ENCODE peak calls at places on chromosomes 11 and 22, in eight cellular contexts. One of them, this sample, is unnamed. For H3K4me1, the result is how much of the 10 kb centered on the place peaks cover.

GRCh38 chr11:29452131-29452530 is 564.7 kb downstream of the KCNA4 start:
- DNase-seq in mucosa of descending colon: no peak
- DNase-seq in IMR-90: peak
- DNase-seq in naive thymus-derived CD4-positive, alpha-beta T cell: no peak
- DNase-seq in pancreas: no peak
- DNase-seq in HCT116: no peak
- DNase-seq in CD8-positive, alpha-beta memory T cell: no peak
- DNase-seq in prostate gland: no peak
- DNase-seq in this sample: peak

GRCh38 chr11:103959279-103959930 is 77.0 kb upstream of the DDI1 start:
- DNase-seq in mucosa of descending colon: no peak
- DNase-seq in IMR-90: peak
- DNase-seq in naive thymus-derived CD4-positive, alpha-beta T cell: no peak
- DNase-seq in pancreas: no peak
- DNase-seq in HCT116: no peak
- DNase-seq in CD8-positive, alpha-beta memory T cell: no peak
- DNase-seq in prostate gland: no peak
- DNase-seq in this sample: no peak

GRCh38 chr11:1116104-1116503 is 41.4 kb downstream of the MUC2 start:
- DNase-seq in mucosa of descending colon: peak
- DNase-seq in IMR-90: no peak
- DNase-seq in naive thymus-derived CD4-positive, alpha-beta T cell: no peak
- DNase-seq in pancreas: peak
- DNase-seq in HCT116: no peak
- DNase-seq in CD8-positive, alpha-beta memory T cell: peak
- DNase-seq in prostate gland: no peak
- DNase-seq in this sample: no peak

GRCh38 chr22:37887610-37888378 is 18.3 kb upstream of the MICALL1 start:
- DNase-seq in mucosa of descending colon: no peak
- DNase-seq in IMR-90: peak
- DNase-seq in naive thymus-derived CD4-positive, alpha-beta T cell: no peak
- DNase-seq in pancreas: no peak
- DNase-seq in HCT116: no peak
- DNase-seq in CD8-positive, alpha-beta memory T cell: no peak
- DNase-seq in prostate gland: peak
- DNase-seq in this sample: peak

GRCh38 chr11:108025387-108026080 is 16.8 kb downstream of the CUL5 start:
- DNase-seq in mucosa of descending colon: no peak
- DNase-seq in IMR-90: peak
- DNase-seq in naive thymus-derived CD4-positive, alpha-beta T cell: no peak
- DNase-seq in pancreas: no peak
- DNase-seq in HCT116: no peak
- DNase-seq in CD8-positive, alpha-beta memory T cell: no peak
- DNase-seq in prostate gland: no peak
- DNase-seq in this sample: no peak

GRCh38 chr11:76588455-76589325 is 81.9 kb downstream of the LRRC32 start:
- DNase-seq in mucosa of descending colon: peak
- DNase-seq in IMR-90: peak
- DNase-seq in naive thymus-derived CD4-positive, alpha-beta T cell: no peak
- DNase-seq in pancreas: no peak
- DNase-seq in HCT116: no peak
- DNase-seq in CD8-positive, alpha-beta memory T cell: no peak
- DNase-seq in prostate gland: no peak
- DNase-seq in this sample: peak

GRCh38 chr22:46591890-46592289 is 28.3 kb upstream of the GRAMD4 start:
- DNase-seq in mucosa of descending colon: no peak
- DNase-seq in IMR-90: no peak
- DNase-seq in naive thymus-derived CD4-positive, alpha-beta T cell: no peak
- DNase-seq in pancreas: peak
- DNase-seq in HCT116: no peak
- DNase-seq in CD8-positive, alpha-beta memory T cell: no peak
- DNase-seq in prostate gland: no peak
- DNase-seq in this sample: no peak

GRCh38 chr11:119277660-119278059 is 39.3 kb downstream of the MCAM start:
- DNase-seq in mucosa of descending colon: no peak
- DNase-seq in IMR-90: no peak
- DNase-seq in naive thymus-derived CD4-positive, alpha-beta T cell: no peak
- DNase-seq in pancreas: no peak
- DNase-seq in HCT116: no peak
- DNase-seq in CD8-positive, alpha-beta memory T cell: no peak
- DNase-seq in prostate gland: no peak
- DNase-seq in this sample: no peak

GRCh38 chr22:23242473-23243001 is 62.2 kb downstream of the BCR start:
- DNase-seq in mucosa of descending colon: no peak
- DNase-seq in IMR-90: peak
- DNase-seq in naive thymus-derived CD4-positive, alpha-beta T cell: no peak
- DNase-seq in pancreas: no peak
- DNase-seq in HCT116: no peak
- DNase-seq in CD8-positive, alpha-beta memory T cell: no peak
- DNase-seq in prostate gland: no peak
- DNase-seq in this sample: no peak

GRCh38 chr11:108233277-108233945 is 10.5 kb downstream of the ATM start:
- DNase-seq in mucosa of descending colon: no peak
- DNase-seq in IMR-90: no peak
- DNase-seq in naive thymus-derived CD4-positive, alpha-beta T cell: no peak
- DNase-seq in pancreas: no peak
- DNase-seq in HCT116: no peak
- DNase-seq in CD8-positive, alpha-beta memory T cell: no peak
- DNase-seq in prostate gland: no peak
- DNase-seq in this sample: no peak

GRCh38 chr22:36131907-36132306 is 28.6 kb downstream of the APOL3 start:
- DNase-seq in mucosa of descending colon: no peak
- DNase-seq in IMR-90: no peak
- DNase-seq in naive thymus-derived CD4-positive, alpha-beta T cell: no peak
- DNase-seq in pancreas: no peak
- DNase-seq in HCT116: no peak
- DNase-seq in CD8-positive, alpha-beta memory T cell: no peak
- DNase-seq in prostate gland: no peak
- DNase-seq in this sample: no peak

GRCh38 chr11:37500425-37500824 is 902.4 kb upstream of the RAG2 start:
- DNase-seq in mucosa of descending colon: no peak
- DNase-seq in IMR-90: peak
- DNase-seq in naive thymus-derived CD4-positive, alpha-beta T cell: no peak
- DNase-seq in pancreas: no peak
- DNase-seq in HCT116: no peak
- DNase-seq in CD8-positive, alpha-beta memory T cell: no peak
- DNase-seq in prostate gland: no peak
- DNase-seq in this sample: peak

GRCh38 chr11:4991066-4991465 is 3.6 kb upstream of the OR51L1 start:
- DNase-seq in mucosa of descending colon: no peak
- DNase-seq in IMR-90: peak
- DNase-seq in naive thymus-derived CD4-positive, alpha-beta T cell: no peak
- DNase-seq in pancreas: no peak
- DNase-seq in HCT116: no peak
- DNase-seq in CD8-positive, alpha-beta memory T cell: no peak
- DNase-seq in prostate gland: no peak
- DNase-seq in this sample: no peak

GRCh38 chr11:70733327-70734325 is 335.3 kb downstream of the CTTN start:
- DNase-seq in mucosa of descending colon: no peak
- DNase-seq in IMR-90: no peak
- DNase-seq in naive thymus-derived CD4-positive, alpha-beta T cell: no peak
- DNase-seq in pancreas: peak
- DNase-seq in HCT116: no peak
- DNase-seq in CD8-positive, alpha-beta memory T cell: peak
- DNase-seq in prostate gland: no peak
- DNase-seq in this sample: no peak

GRCh38 chr11:877565-877964 is 33.0 kb downstream of the CHID1 start:
- DNase-seq in mucosa of descending colon: no peak
- DNase-seq in IMR-90: no peak
- DNase-seq in naive thymus-derived CD4-positive, alpha-beta T cell: no peak
- DNase-seq in pancreas: no peak
- DNase-seq in HCT116: peak
- DNase-seq in CD8-positive, alpha-beta memory T cell: no peak
- DNase-seq in prostate gland: no peak
- DNase-seq in this sample: no peak

GRCh38 chr11:5280582-5281102 is 10.9 kb upstream of the HBE1 start:
- DNase-seq in mucosa of descending colon: no peak
- DNase-seq in IMR-90: peak
- DNase-seq in naive thymus-derived CD4-positive, alpha-beta T cell: no peak
- DNase-seq in pancreas: no peak
- DNase-seq in HCT116: peak
- DNase-seq in CD8-positive, alpha-beta memory T cell: no peak
- DNase-seq in prostate gland: no peak
- DNase-seq in this sample: peak

GRCh38 chr11:1639102-1639620 is 9.6 kb downstream of the KRTAP5-5 start:
- DNase-seq in mucosa of descending colon: peak
- DNase-seq in IMR-90: no peak
- DNase-seq in naive thymus-derived CD4-positive, alpha-beta T cell: no peak
- DNase-seq in pancreas: no peak
- DNase-seq in HCT116: no peak
- DNase-seq in CD8-positive, alpha-beta memory T cell: no peak
- DNase-seq in prostate gland: no peak
- DNase-seq in this sample: no peak

GRCh38 chr22:50314455-50315288 is 7.2 kb upstream of the PLXNB2 start:
- DNase-seq in mucosa of descending colon: peak
- DNase-seq in IMR-90: no peak
- DNase-seq in naive thymus-derived CD4-positive, alpha-beta T cell: peak
- DNase-seq in pancreas: no peak
- DNase-seq in HCT116: no peak
- DNase-seq in CD8-positive, alpha-beta memory T cell: peak
- DNase-seq in prostate gland: no peak
- DNase-seq in this sample: no peak

GRCh38 chr22:38203855-38204497 is 2.2 kb downstream of the MAFF start:
- DNase-seq in mucosa of descending colon: no peak
- DNase-seq in IMR-90: peak
- DNase-seq in naive thymus-derived CD4-positive, alpha-beta T cell: no peak
- DNase-seq in pancreas: no peak
- DNase-seq in HCT116: no peak
- DNase-seq in CD8-positive, alpha-beta memory T cell: no peak
- DNase-seq in prostate gland: no peak
- DNase-seq in this sample: peak

GRCh38 chr11:33704240-33705002 is 3.8 kb upstream of the C11orf91 start:
- DNase-seq in mucosa of descending colon: no peak
- DNase-seq in IMR-90: no peak
- DNase-seq in naive thymus-derived CD4-positive, alpha-beta T cell: no peak
- DNase-seq in pancreas: peak
- DNase-seq in HCT116: no peak
- DNase-seq in CD8-positive, alpha-beta memory T cell: no peak
- DNase-seq in prostate gland: no peak
- DNase-seq in this sample: no peak

GRCh38 chr22:20434773-20435172 is 2.9 kb downstream of the SCARF2 start:
- DNase-seq in mucosa of descending colon: no peak
- DNase-seq in IMR-90: no peak
- DNase-seq in naive thymus-derived CD4-positive, alpha-beta T cell: no peak
- DNase-seq in pancreas: no peak
- DNase-seq in HCT116: no peak
- DNase-seq in CD8-positive, alpha-beta memory T cell: peak
- DNase-seq in prostate gland: no peak
- DNase-seq in this sample: no peak
- H3K4me1 ChIP-seq in mucosa of descending colon: under half
- H3K4me1 ChIP-seq in IMR-90: under half
- H3K4me1 ChIP-seq in naive thymus-derived CD4-positive, alpha-beta T cell: under half
- H3K4me1 ChIP-seq in pancreas: under half
- H3K4me1 ChIP-seq in HCT116: under half
- H3K4me1 ChIP-seq in CD8-positive, alpha-beta memory T cell: under half
- H3K4me1 ChIP-seq in prostate gland: under half
- H3K4me1 ChIP-seq in this sample: under half

DNA sequence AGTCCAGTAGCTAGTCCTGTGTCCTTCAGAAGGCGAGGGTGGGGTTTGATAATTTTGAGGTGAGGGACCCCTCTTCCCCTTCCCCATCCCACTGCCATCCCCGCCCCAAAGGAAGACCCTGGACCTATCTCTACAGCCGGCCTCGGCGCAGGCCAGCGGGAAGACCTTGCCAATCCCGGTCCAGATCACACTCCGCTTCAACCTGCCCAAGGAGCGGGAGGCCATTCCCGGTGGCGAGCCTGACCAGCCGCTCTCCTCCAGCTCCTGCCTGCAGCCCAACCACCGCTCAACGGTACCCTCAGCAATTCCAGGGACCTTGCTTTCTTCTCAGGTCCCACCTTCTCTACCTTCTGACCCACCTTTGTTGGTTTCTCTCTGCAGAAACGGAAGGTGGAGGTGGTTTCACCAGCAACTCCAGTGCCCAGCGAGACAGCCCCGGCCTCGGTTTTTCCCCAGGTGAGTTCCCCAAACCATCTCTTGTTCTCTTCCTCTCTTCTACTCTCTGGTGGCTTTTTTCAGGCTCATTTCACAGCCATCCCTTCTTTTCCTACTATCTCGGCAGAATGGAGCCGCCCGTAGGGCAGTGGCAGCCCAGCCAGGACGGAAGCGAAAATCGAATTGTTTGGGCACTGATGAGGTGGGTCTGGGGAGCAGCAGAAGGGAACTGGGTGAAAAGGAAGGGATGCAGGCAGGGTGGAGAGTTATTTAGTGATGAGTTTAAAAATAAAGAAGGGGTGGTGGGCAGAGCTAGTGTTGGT is 1.3 kb downstream of the KAT5 start:
- DNase-seq in mucosa of descending colon: peak
- DNase-seq in IMR-90: no peak
- DNase-seq in naive thymus-derived CD4-positive, alpha-beta T cell: no peak
- DNase-seq in pancreas: no peak
- DNase-seq in HCT116: no peak
- DNase-seq in CD8-positive, alpha-beta memory T cell: no peak
- DNase-seq in prostate gland: no peak
- DNase-seq in this sample: no peak
- H3K4me1 ChIP-seq in mucosa of descending colon: under half
- H3K4me1 ChIP-seq in IMR-90: under half
- H3K4me1 ChIP-seq in naive thymus-derived CD4-positive, alpha-beta T cell: under half
- H3K4me1 ChIP-seq in pancreas: under half
- H3K4me1 ChIP-seq in HCT116: under half
- H3K4me1 ChIP-seq in CD8-positive, alpha-beta memory T cell: under half
- H3K4me1 ChIP-seq in prostate gland: under half
- H3K4me1 ChIP-seq in this sample: under half

DNA sequence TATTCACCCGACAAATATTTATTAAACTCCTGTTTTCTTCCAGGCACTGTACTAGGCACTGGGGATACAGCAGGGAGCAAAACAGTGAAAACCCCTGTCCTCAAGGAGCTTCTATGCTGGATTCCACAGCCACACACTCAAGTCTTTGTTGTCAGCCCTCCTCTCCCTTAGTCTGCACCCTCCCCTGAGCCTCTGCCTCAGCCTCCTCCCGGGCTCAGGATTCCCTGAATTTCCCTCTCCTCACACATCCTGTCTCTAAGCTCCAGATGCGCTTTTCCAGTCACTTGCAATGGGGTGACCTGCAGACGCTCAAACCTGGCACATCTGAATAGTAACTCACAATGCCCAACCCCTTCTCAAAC is 13.5 kb upstream of the TUB start:
- DNase-seq in mucosa of descending colon: no peak
- DNase-seq in IMR-90: no peak
- DNase-seq in naive thymus-derived CD4-positive, alpha-beta T cell: no peak
- DNase-seq in pancreas: peak
- DNase-seq in HCT116: no peak
- DNase-seq in CD8-positive, alpha-beta memory T cell: peak
- DNase-seq in prostate gland: no peak
- DNase-seq in this sample: no peak
- H3K4me1 ChIP-seq in mucosa of descending colon: under half
- H3K4me1 ChIP-seq in IMR-90: under half
- H3K4me1 ChIP-seq in naive thymus-derived CD4-positive, alpha-beta T cell: under half
- H3K4me1 ChIP-seq in pancreas: under half
- H3K4me1 ChIP-seq in HCT116: under half
- H3K4me1 ChIP-seq in CD8-positive, alpha-beta memory T cell: under half
- H3K4me1 ChIP-seq in prostate gland: under half
- H3K4me1 ChIP-seq in this sample: under half

DNA sequence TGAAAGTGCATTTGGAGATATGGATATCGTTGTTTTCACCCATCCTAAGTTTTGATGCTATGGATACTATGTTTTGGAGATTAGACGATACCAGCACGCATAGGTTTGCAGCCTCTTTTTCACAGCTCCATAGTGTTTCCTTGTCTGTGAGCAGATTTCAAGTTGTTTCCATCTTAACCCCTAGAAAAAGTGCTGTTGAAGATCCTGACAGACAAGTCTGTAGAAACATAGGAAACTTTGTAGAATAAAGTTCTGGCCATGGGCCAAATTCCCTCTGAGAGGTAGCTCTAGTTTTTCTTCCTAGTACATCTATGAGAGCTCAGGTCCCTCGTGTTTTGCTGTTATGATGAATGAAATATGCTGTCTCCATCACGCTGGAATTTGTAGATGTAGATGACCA is 32.4 kb downstream of the ST3GAL4 start:
- DNase-seq in mucosa of descending colon: no peak
- DNase-seq in IMR-90: no peak
- DNase-seq in naive thymus-derived CD4-positive, alpha-beta T cell: no peak
- DNase-seq in pancreas: no peak
- DNase-seq in HCT116: no peak
- DNase-seq in CD8-positive, alpha-beta memory T cell: no peak
- DNase-seq in prostate gland: no peak
- DNase-seq in this sample: no peak
- H3K4me1 ChIP-seq in mucosa of descending colon: under half
- H3K4me1 ChIP-seq in IMR-90: under half
- H3K4me1 ChIP-seq in naive thymus-derived CD4-positive, alpha-beta T cell: under half
- H3K4me1 ChIP-seq in pancreas: under half
- H3K4me1 ChIP-seq in HCT116: under half
- H3K4me1 ChIP-seq in CD8-positive, alpha-beta memory T cell: under half
- H3K4me1 ChIP-seq in prostate gland: under half
- H3K4me1 ChIP-seq in this sample: under half